ENCODE peak calls at places on chromosomes 6 and 20, in six cellular contexts. F is stimulated activated CD4-positive, alpha-beta T cell treated with anti-CD3 and anti-CD28 coated beads, Interleukin-15, amount 100 ng/mL, for 1 hour; N is spleen; S is cardiac fibroblast; W is WTC11; L is omental fat pad. B is an unnamed sample.

GRCh38 chr6:107867302-107867615 is 43.1 kb upstream of the SCML4 start:
- DNase-seq in S (no peak), W (no peak), L (no peak), N (no peak), F (no peak), B (no peak)

GRCh38 chr20:64241061-64241460 is 14.5 kb upstream of the PCMTD2 start:
- DNase-seq in S (no peak), W (no peak), L (peak), F (no peak), N (peak), B (no peak)

GRCh38 chr6:11222385-11223277 is 9.8 kb downstream of the NEDD9 start:
- DNase-seq in F (no peak), S (no peak), L (no peak), N (no peak), W (no peak), B (no peak)

GRCh38 chr6:143822584-143823024 is 20.5 kb upstream of the LTV1 start:
- DNase-seq in W (no peak), N (no peak), L (no peak), S (peak), F (no peak), B (no peak)

GRCh38 chr20:62879275-62880146 is 17.9 kb upstream of the TCFL5 start:
- DNase-seq in L (no peak), W (peak), F (no peak), S (no peak), N (no peak), B (no peak)

GRCh38 chr20:58592076-58592695 is 58.9 kb upstream of the STX16 start:
- DNase-seq in W (no peak), N (peak), F (no peak), L (no peak), S (no peak), B (no peak)

GRCh38 chr6:18209539-18210197 is 54.4 kb downstream of the KDM1B start:
- DNase-seq in L (no peak), S (no peak), W (no peak), F (no peak), N (no peak), B (no peak)

GRCh38 chr6:111842891-111843290 is 30.4 kb downstream of the FYN start:
- DNase-seq in N (no peak), F (no peak), L (no peak), W (no peak), S (no peak), B (no peak)

GRCh38 chr6:33894438-33894837 is 90.6 kb upstream of the MLN start:
- DNase-seq in N (no peak), S (peak), L (no peak), W (no peak), F (no peak), B (no peak)

GRCh38 chr6:157484181-157484580 is 103.2 kb downstream of the ZDHHC14 start:
- DNase-seq in L (no peak), N (no peak), S (no peak), W (no peak), F (no peak), B (no peak)

GRCh38 chr20:44739952-44740351 is 5.7 kb upstream of the KCNK15 start:
- DNase-seq in W (no peak), N (no peak), S (no peak), F (no peak), L (no peak), B (no peak)

GRCh38 chr6:5084787-5085637 is at the start of gene PPP1R3G:
- DNase-seq in W (peak), L (no peak), N (peak), F (no peak), S (peak), B (no peak)

GRCh38 chr20:1894951-1895673 is at the start of gene SIRPA:
- DNase-seq in F (no peak), N (peak), L (no peak), S (peak), W (peak), B (peak)

GRCh38 chr20:57938158-57939108 is 228.6 kb upstream of the PMEPA1 start:
- DNase-seq in W (no peak), L (no peak), N (no peak), S (peak), F (no peak), B (no peak)

GRCh38 chr6:159969204-159969912 is 476 bp downstream of the IGF2R start:
- DNase-seq in F (no peak), S (peak), N (peak), L (no peak), W (peak), B (peak)

GRCh38 chr6:148513145-148514071 is 170.8 kb downstream of the SASH1 start:
- DNase-seq in W (no peak), F (no peak), N (no peak), S (peak), L (no peak), B (no peak)

GRCh38 chr6:700490-700889 is 7.6 kb upstream of the EXOC2 start:
- DNase-seq in W (no peak), S (no peak), L (no peak), N (no peak), F (no peak), B (no peak)

GRCh38 chr6:106547961-106548453 is 81.3 kb downstream of the RTN4IP1 start:
- DNase-seq in L (no peak), S (peak), W (no peak), N (no peak), F (no peak), B (no peak)

GRCh38 chr6:154508573-154509375 is 1.7 kb downstream of the CNKSR3 start:
- DNase-seq in L (no peak), N (no peak), F (no peak), W (no peak), S (no peak), B (no peak)

GRCh38 chr20:11117808-11118528 is 444.2 kb upstream of the JAG1 start:
- DNase-seq in F (no peak), S (peak), N (no peak), L (no peak), W (no peak), B (no peak)

GRCh38 chr20:33828912-33829560 is 17.9 kb downstream of the CHMP4B start:
- DNase-seq in S (no peak), F (no peak), L (no peak), N (no peak), W (no peak), B (no peak)

GRCh38 chr20:25064561-25064960 is 6.6 kb upstream of the ACSS1 start:
- DNase-seq in L (no peak), S (no peak), W (no peak), N (peak), F (no peak), B (no peak)

GRCh38 chr6:150325093-150325772 is 43.6 kb upstream of the IYD start:
- DNase-seq in L (no peak), F (no peak), W (no peak), S (peak), N (no peak), B (no peak)

GRCh38 chr6:26180346-26180745 is 93.1 kb downstream of the HFE start:
- DNase-seq in W (no peak), S (no peak), N (no peak), F (no peak), L (no peak), B (no peak)

GRCh38 chr6:43436577-43437282 is 9.4 kb downstream of the ABCC10 start:
- DNase-seq in N (no peak), F (no peak), L (no peak), S (peak), W (no peak), B (no peak)

GRCh38 chr6:145756170-145756662 is 20.9 kb upstream of the EPM2A start:
- DNase-seq in W (no peak), N (no peak), F (no peak), L (no peak), S (peak), B (no peak)

GRCh38 chr6:14359438-14359837 is 241.9 kb downstream of the CD83 start:
- DNase-seq in W (no peak), L (no peak), F (no peak), S (no peak), N (no peak), B (no peak)

GRCh38 chr6:157255079-157255478 is 68.2 kb downstream of the TMEM242 start:
- DNase-seq in W (no peak), S (no peak), N (no peak), F (no peak), L (no peak), B (no peak)

GRCh38 chr6:14945461-14946210 is 300.2 kb upstream of the JARID2 start:
- DNase-seq in N (no peak), S (no peak), F (no peak), W (no peak), L (no peak), B (no peak)

GRCh38 chr6:151690768-151691562 is 116.5 kb upstream of the ESR1 start:
- DNase-seq in N (no peak), F (no peak), S (peak), W (no peak), L (no peak), B (no peak)

GRCh38 chr6:4295058-4295788 is 159.8 kb upstream of the ECI2 start:
- DNase-seq in N (no peak), F (no peak), W (no peak), S (no peak), L (no peak), B (peak)

GRCh38 chr6:47135772-47136171 is 93.6 kb upstream of the ADGRF1 start:
- DNase-seq in W (no peak), F (no peak), S (peak), N (no peak), L (no peak), B (no peak)